ENCODE peak calls at places on chromosomes 12 and 14, in five cellular contexts. I, K, W, Q and O are unnamed samples.

GRCh38 chr14:50471838-50472465 is 60.4 kb downstream of the MAP4K5 start:
- ATAC-seq in Q (no peak), K (no peak), W (no peak), I (no peak), O (no peak)

GRCh38 chr12:26327975-26328635 is 132.7 kb downstream of the SSPN start:
- ATAC-seq in K (no peak), I (no peak), W (no peak), Q (no peak), O (peak; percentile 94)

GRCh38 chr12:67589078-67589477 is 59.5 kb upstream of the DYRK2 start:
- ATAC-seq in I (no peak), K (no peak), W (no peak), Q (no peak), O (no peak)

GRCh38 chr14:21476526-21476924 is 234 bp downstream of the RAB2B start:
- ATAC-seq in K (peak; percentile 50), I (peak; percentile 45), Q (peak; percentile 79), W (no peak), O (peak; percentile 77)

GRCh38 chr12:56326533-56326932 is 7.3 kb downstream of the PAN2 start:
- ATAC-seq in Q (no peak), K (no peak), I (no peak), W (no peak), O (no peak)

GRCh38 chr14:29716150-29716549 is 211.5 kb downstream of the PRKD1 start:
- ATAC-seq in I (no peak), W (no peak), Q (no peak), K (no peak), O (no peak)

GRCh38 chr14:103118663-103119404 is 4.4 kb upstream of the TNFAIP2 start:
- ATAC-seq in I (peak; percentile 40), Q (no peak), W (no peak), K (no peak), O (peak; percentile 13)

GRCh38 chr14:101187017-101187815 is 283.7 kb upstream of the RTL1 start:
- ATAC-seq in I (no peak), W (no peak), K (no peak), Q (no peak), O (no peak)

GRCh38 chr14:99676657-99677056 is 7.4 kb upstream of the CYP46A1 start:
- ATAC-seq in I (peak; percentile 58), W (no peak), Q (no peak), K (no peak), O (no peak)

GRCh38 chr12:92602476-92602875 is 100.3 kb upstream of the PLEKHG7 start:
- ATAC-seq in W (no peak), I (no peak), Q (no peak), K (no peak), O (no peak)

GRCh38 chr12:65205886-65206285 is 36.5 kb downstream of the LEMD3 start:
- ATAC-seq in Q (no peak), I (no peak), W (no peak), K (no peak), O (no peak)

GRCh38 chr14:96394047-96394815 is 2.3 kb downstream of the AK7 start:
- ATAC-seq in I (no peak), Q (no peak), K (no peak), W (no peak), O (no peak)

GRCh38 chr12:127162902-127163301 is 1104.1 kb upstream of the TMEM132C start:
- ATAC-seq in K (no peak), W (peak; percentile 92), I (peak; percentile 90), Q (no peak), O (no peak)

GRCh38 chr12:9731393-9731792 is 1.5 kb downstream of the CLECL1 start:
- ATAC-seq in I (no peak), Q (no peak), W (no peak), K (no peak), O (peak; percentile 24)

GRCh38 chr12:54028324-54029201 is at the start of gene HOXC6:
- ATAC-seq in W (no peak), K (no peak), Q (no peak), I (no peak), O (no peak)

GRCh38 chr12:105955608-105955931 is 183.2 kb downstream of the NUAK1 start:
- ATAC-seq in K (no peak), Q (no peak), I (no peak), W (no peak), O (no peak)

GRCh38 chr14:68377459-68377858 is 415.4 kb downstream of the ZFP36L1 start:
- ATAC-seq in K (peak; percentile 26), W (no peak), Q (no peak), I (peak; percentile 30), O (peak; percentile 63)

GRCh38 chr12:93408813-93409212 is 31.1 kb downstream of the NUDT4 start:
- ATAC-seq in I (no peak), K (no peak), Q (no peak), W (no peak), O (no peak)

GRCh38 chr12:26156996-26157395 is 32.2 kb upstream of the BHLHE41 start:
- ATAC-seq in K (no peak), Q (no peak), I (no peak), W (no peak), O (no peak)

GRCh38 chr12:122934722-122935121 is 31.5 kb downstream of the ABCB9 start:
- ATAC-seq in K (no peak), I (no peak), W (no peak), Q (no peak), O (peak; percentile 55)

GRCh38 chr12:117142094-117142493 is 42.9 kb upstream of the TESC start:
- ATAC-seq in I (no peak), K (no peak), W (no peak), Q (no peak), O (peak; percentile 89)

GRCh38 chr12:38289396-38289795 is 27.2 kb upstream of the ALG10B start:
- ATAC-seq in W (no peak), K (no peak), I (no peak), Q (no peak), O (no peak)

GRCh38 chr14:59189281-59189821 is 884 bp downstream of the DAAM1 start:
- ATAC-seq in W (peak; percentile 10), Q (no peak), I (peak; percentile 3), K (no peak), O (peak; percentile 26)

GRCh38 chr14:60862283-60862682 is 118.6 kb downstream of the TRMT5 start:
- ATAC-seq in K (no peak), W (no peak), Q (no peak), I (no peak), O (no peak)

GRCh38 chr12:40762072-40762471 is 69.8 kb downstream of the CNTN1 start:
- ATAC-seq in W (no peak), I (no peak), Q (no peak), K (no peak), O (no peak)

GRCh38 chr14:68208218-68208617 is 388.6 kb downstream of the RAD51B start:
- ATAC-seq in I (no peak), W (no peak), K (no peak), Q (no peak), O (no peak)

GRCh38 chr12:98406378-98406777 is 109.0 kb upstream of the TMPO start:
- ATAC-seq in Q (no peak), I (no peak), K (no peak), W (no peak), O (no peak)

GRCh38 chr12:121304306-121304705 is 7.8 kb upstream of the CAMKK2 start:
- ATAC-seq in W (no peak), K (no peak), Q (no peak), I (no peak), O (no peak)

GRCh38 chr12:12642916-12643315 is 31.2 kb downstream of the CREBL2 start:
- ATAC-seq in Q (no peak), I (no peak), W (no peak), K (no peak), O (no peak)

GRCh38 chr12:66829660-66830325 is 150.9 kb upstream of the GRIP1 start:
- ATAC-seq in W (peak; percentile 95), K (no peak), Q (no peak), I (peak; percentile 94), O (no peak)

GRCh38 chr14:102226356-102227125 is 78.4 kb downstream of the MOK start:
- ATAC-seq in W (no peak), K (peak; percentile 55), I (no peak), Q (peak; percentile 43), O (no peak)

GRCh38 chr14:51357250-51357649 is 117.2 kb downstream of the TMX1 start:
- ATAC-seq in Q (no peak), W (no peak), K (no peak), I (no peak), O (no peak)

GRCh38 chr12:20963762-20964161 is 153.3 kb downstream of the SLCO1B3 start:
- ATAC-seq in Q (no peak), K (no peak), I (no peak), W (no peak), O (no peak)

GRCh38 chr12:125114365-125115141 is 49.3 kb downstream of the AACS start:
- ATAC-seq in I (no peak), W (peak; percentile 84), K (no peak), Q (no peak), O (peak; percentile 85)

GRCh38 chr12:70660620-70661219 is 23.5 kb upstream of the PTPRB start:
- ATAC-seq in W (no peak), Q (peak; percentile 73), K (no peak), I (peak; percentile 37), O (no peak)

GRCh38 chr12:110555509-110556406 is 27.4 kb downstream of the PPTC7 start:
- ATAC-seq in I (no peak), W (no peak), Q (no peak), K (no peak), O (no peak)

GRCh38 chr12:98743362-98743953 is 98.4 kb downstream of the APAF1 start:
- ATAC-seq in K (peak; percentile 50), Q (peak; percentile 97), I (peak; percentile 31), W (peak; percentile 44), O (no peak)

GRCh38 chr14:92897922-92898599 is 24.9 kb upstream of the CHGA start:
- ATAC-seq in I (peak; percentile 44), Q (no peak), K (no peak), W (peak; percentile 95), O (peak; percentile 50)

GRCh38 chr12:102322254-102322653 is 124.6 kb upstream of the PMCH start:
- ATAC-seq in Q (no peak), W (no peak), K (peak; percentile 99), I (no peak), O (no peak)

GRCh38 chr12:77667101-77667500 is 163.6 kb upstream of the NAV3 start:
- ATAC-seq in W (no peak), K (no peak), Q (peak; percentile 62), I (no peak), O (no peak)